ENCODE peak calls at places on chromosomes 4 and X, in seven cellular contexts. Y is GM12878, I is GM12891, P is H1, Z is K562, J is SK-N-SH, R is HepG2. V is an unnamed sample.

GRCh38 chrX:149630681-149631292 is 805 bp downstream of the TMEM185A start:
- DNase-seq in Y (no peak), I (no peak), P (no peak), Z (no peak), J (peak), R (peak), V (no peak)

GRCh38 chrX:153468008-153468580 is 2.3 kb downstream of the HAUS7 start:
- DNase-seq in Y (no peak), I (no peak), P (no peak), Z (no peak), J (no peak), R (no peak), V (no peak)

GRCh38 chr4:118124977-118125376 is 90.7 kb downstream of the NDST3 start:
- DNase-seq in Y (no peak), I (no peak), P (no peak), Z (no peak), J (no peak), R (no peak), V (no peak)

GRCh38 chrX:107628662-107629532 is 587 bp downstream of the PRPS1 start:
- DNase-seq in Y (no peak), I (peak), P (peak), Z (peak), J (peak), R (peak), V (peak)

GRCh38 chrX:84710611-84711010 is 208.4 kb upstream of the HDX start:
- DNase-seq in Y (no peak), I (no peak), P (no peak), Z (no peak), J (no peak), R (no peak), V (no peak)

GRCh38 chr4:145773581-145774234 is 93.8 kb downstream of the C4orf51 start:
- DNase-seq in Y (peak), I (no peak), P (no peak), Z (no peak), J (no peak), R (no peak), V (no peak)

GRCh38 chr4:149785686-149786431 is 29.8 kb downstream of the IQCM start:
- DNase-seq in Y (no peak), I (no peak), P (no peak), Z (no peak), J (no peak), R (no peak), V (no peak)

GRCh38 chrX:16762579-16762978 is 23.7 kb upstream of the TXLNG start:
- DNase-seq in Y (no peak), I (no peak), P (no peak), Z (no peak), J (no peak), R (no peak), V (no peak)

GRCh38 chrX:41332988-41333743 is 796 bp upstream of the DDX3X start:
- DNase-seq in Y (peak), I (peak), P (peak), Z (peak), J (peak), R (peak), V (peak)

GRCh38 chrX:10986616-10987015 is 124.5 kb upstream of the HCCS start:
- DNase-seq in Y (no peak), I (no peak), P (no peak), Z (no peak), J (no peak), R (no peak), V (no peak)

GRCh38 chr4:154354883-154355282 is 136.7 kb downstream of the DCHS2 start:
- DNase-seq in Y (no peak), I (no peak), P (no peak), Z (no peak), J (no peak), R (no peak), V (no peak)

GRCh38 chr4:55468724-55469123 is 73.0 kb downstream of the TMEM165 start:
- DNase-seq in Y (no peak), I (no peak), P (no peak), Z (no peak), J (no peak), R (peak), V (no peak)

GRCh38 chr4:53861856-53862610 is 202.4 kb downstream of the CHIC2 start:
- DNase-seq in Y (no peak), I (no peak), P (no peak), Z (no peak), J (no peak), R (no peak), V (no peak)

GRCh38 chr4:119678761-119679160 is 50.2 kb upstream of the PDE5A start:
- DNase-seq in Y (no peak), I (no peak), P (no peak), Z (no peak), J (no peak), R (no peak), V (no peak)

GRCh38 chr4:55348436-55348835 is 2.4 kb downstream of the SRD5A3 start:
- DNase-seq in Y (no peak), I (no peak), P (no peak), Z (no peak), J (no peak), R (no peak), V (no peak)

GRCh38 chr4:16261313-16261878 is 35.1 kb upstream of the TAPT1 start:
- DNase-seq in Y (no peak), I (no peak), P (no peak), Z (no peak), J (no peak), R (no peak), V (no peak)

GRCh38 chr4:1291996-1292702 is 2.5 kb downstream of the MAEA start:
- DNase-seq in Y (no peak), I (no peak), P (no peak), Z (no peak), J (no peak), R (no peak), V (no peak)

GRCh38 chr4:82437285-82438005 is 7.1 kb downstream of the ENOPH1 start:
- DNase-seq in Y (no peak), I (no peak), P (no peak), Z (no peak), J (no peak), R (no peak), V (no peak)
- TF ChIP-seq TAF1 in Y (no peak), I (no peak), P (no peak), Z (no peak), J (no peak), R (no peak), V (no peak)

DNA sequence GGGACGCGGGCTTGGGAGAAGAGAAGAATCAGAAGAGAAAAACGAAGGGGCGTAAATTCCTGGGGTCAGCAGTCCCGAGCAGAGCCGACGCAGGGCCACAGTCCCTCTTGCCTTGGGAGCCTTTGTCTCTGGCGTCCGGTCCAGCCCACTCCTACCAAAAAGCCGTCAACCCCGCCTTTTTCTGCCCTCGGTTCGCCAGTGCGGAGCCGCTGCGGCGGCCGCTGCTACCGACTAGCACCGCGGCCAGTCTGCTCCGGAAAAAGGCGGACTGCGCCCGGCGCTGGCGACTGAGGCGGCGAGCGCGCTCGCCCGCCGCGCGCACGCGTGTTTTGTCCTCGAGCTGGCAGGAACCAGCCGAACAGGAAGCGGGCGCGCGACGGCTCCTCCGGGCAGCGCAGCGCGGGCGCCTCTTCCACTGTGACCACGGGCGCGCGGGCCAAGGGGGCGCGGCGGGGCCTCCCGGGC is 502 bp downstream of the HNRNPDL start:
- DNase-seq in Y (no peak), I (no peak), P (no peak), Z (no peak), J (no peak), R (no peak), V (no peak)
- TF ChIP-seq TAF1 in Y (no peak), I (no peak), P (no peak), Z (no peak), J (no peak), R (no peak), V (no peak)

DNA sequence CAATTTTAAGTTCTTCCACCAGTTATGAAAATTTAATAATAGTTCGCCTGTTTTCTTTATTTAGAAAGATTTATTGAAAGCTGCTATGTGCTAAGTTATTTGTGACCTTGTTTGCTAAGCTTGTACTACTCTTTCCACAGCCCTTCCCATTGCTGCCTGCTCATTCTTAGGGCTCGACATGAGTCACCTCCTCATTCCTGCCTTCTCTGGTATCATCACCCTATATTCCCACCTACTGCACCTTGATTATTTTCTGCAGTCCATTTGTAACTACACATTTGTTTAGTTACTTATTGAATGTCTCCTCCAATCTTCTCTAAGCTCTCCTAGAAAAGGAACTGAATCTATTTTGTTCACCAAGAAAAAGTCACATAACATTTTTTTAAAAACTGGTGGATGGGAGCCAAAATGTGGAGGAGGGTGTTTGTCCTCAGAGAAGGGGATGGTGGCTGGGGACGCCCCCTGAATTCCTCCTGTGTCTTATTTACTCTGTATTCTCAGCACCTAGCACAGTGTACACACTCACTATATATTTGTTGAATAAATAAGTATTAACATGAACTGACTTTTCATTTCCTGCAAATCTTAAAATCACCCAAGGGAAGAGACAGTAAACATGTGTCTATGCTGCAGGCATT is 3.7 kb upstream of the RAB9A start:
- DNase-seq in Y (no peak), I (no peak), P (no peak), Z (no peak), J (no peak), R (no peak), V (no peak)
- TF ChIP-seq TAF1 in Y (no peak), I (no peak), P (no peak), Z (no peak), J (no peak), R (no peak), V (no peak)

GRCh38 chrX:843306-843705 is 212.7 kb downstream of the SHOX start:
- DNase-seq in Y (no peak), I (no peak), P (peak), Z (no peak), J (no peak), R (no peak), V (no peak)

GRCh38 chrX:853304-853703 is 222.7 kb downstream of the SHOX start:
- DNase-seq in Y (no peak), I (no peak), P (no peak), Z (no peak), J (no peak), R (no peak), V (no peak)

GRCh38 chrX:850471-850916 is 219.9 kb downstream of the SHOX start:
- DNase-seq in Y (no peak), I (no peak), P (peak), Z (no peak), J (no peak), R (peak), V (no peak)

GRCh38 chrX:848366-848765 is 217.8 kb downstream of the SHOX start:
- DNase-seq in Y (no peak), I (no peak), P (peak), Z (no peak), J (no peak), R (no peak), V (no peak)
- TF ChIP-seq TAF1 in Y (no peak), I (no peak), P (no peak), Z (no peak), J (no peak), R (no peak), V (no peak)

GRCh38 chr4:184750926-184751584 is 17.2 kb upstream of the CENPU start:
- DNase-seq in Y (no peak), I (no peak), P (no peak), Z (peak), J (no peak), R (no peak), V (no peak)
- TF ChIP-seq TAF1 in Y (no peak), I (no peak), P (no peak), Z (no peak), J (no peak), R (no peak), V (no peak)

GRCh38 chrX:51728202-51728601 is 15.0 kb upstream of the GSPT2 start:
- DNase-seq in Y (no peak), I (no peak), P (no peak), Z (no peak), J (no peak), R (no peak), V (no peak)
- TF ChIP-seq TAF1 in Y (no peak), I (no peak), P (no peak), Z (no peak), J (no peak), R (no peak), V (no peak)

V was measured in GM12892.